ENCODE peak calls at places on chromosomes 1 and 21, in seven cellular contexts. F is GM12892, J is tibial nerve, T is stomach, L is Peyer's patch, X is esophagus muscularis mucosa, E is testis. C is an unnamed sample.

GRCh38 chr1:211580303-211580687 is 1.3 kb upstream of the SLC30A1 start:
- DNase-seq in F (no peak), T (no peak), X (no peak), E (no peak), J (no peak), L (no peak), C (peak; percentile 23)

GRCh38 chr1:21659924-21660326 is 9.2 kb downstream of the RAP1GAP start:
- DNase-seq in F (no peak), X (no peak), T (no peak), J (no peak), L (no peak), E (no peak), C (no peak)

GRCh38 chr1:216766633-216767325 is 43.5 kb upstream of the ESRRG start:
- DNase-seq in X (no peak), T (no peak), E (no peak), L (no peak), J (no peak), F (no peak), C (peak; percentile 23)

GRCh38 chr1:34162852-34163766 is 1.9 kb downstream of the CSMD2 start:
- DNase-seq in J (peak; percentile 42), F (peak; percentile 55), E (peak; percentile 82), X (no peak), L (peak; percentile 17), T (peak; percentile 42), C (peak; percentile 32)

GRCh38 chr1:99527078-99527477 is 118.8 kb upstream of the PALMD start:
- DNase-seq in T (no peak), E (no peak), L (no peak), J (no peak), F (no peak), X (no peak), C (no peak)

GRCh38 chr1:230322967-230323547 is 103.1 kb downstream of the PGBD5 start:
- DNase-seq in T (no peak), E (no peak), F (no peak), J (no peak), X (no peak), L (no peak), C (no peak)

GRCh38 chr1:173276922-173277800 is 70.0 kb upstream of the TNFSF4 start:
- DNase-seq in X (no peak), E (no peak), T (no peak), L (no peak), J (no peak), F (no peak), C (no peak)

GRCh38 chr1:6538958-6539357 is 15.4 kb downstream of the NOL9 start:
- DNase-seq in J (no peak), T (no peak), F (no peak), L (no peak), E (no peak), X (no peak), C (no peak)

GRCh38 chr1:184905601-184906322 is 68.5 kb downstream of the NIBAN1 start:
- DNase-seq in L (no peak), X (no peak), J (no peak), T (peak; percentile 47), E (no peak), F (no peak), C (no peak)

GRCh38 chr21:44948426-44949120 is 8.7 kb downstream of the SLX9 start:
- DNase-seq in E (no peak), X (no peak), T (no peak), L (no peak), F (no peak), J (no peak), C (no peak)

GRCh38 chr1:145696630-145696960 is 10.6 kb downstream of the PDZK1 start:
- DNase-seq in E (no peak), J (no peak), F (no peak), L (no peak), X (no peak), T (no peak), C (no peak)

GRCh38 chr1:205370780-205371179 is 14.1 kb upstream of the KLHDC8A start:
- DNase-seq in L (no peak), X (no peak), T (peak; percentile 74), J (no peak), F (no peak), E (no peak), C (no peak)

GRCh38 chr1:112938188-112938587 is 17.8 kb downstream of the SLC16A1 start:
- DNase-seq in L (no peak), F (no peak), E (no peak), T (no peak), J (no peak), X (no peak), C (no peak)

DNA sequence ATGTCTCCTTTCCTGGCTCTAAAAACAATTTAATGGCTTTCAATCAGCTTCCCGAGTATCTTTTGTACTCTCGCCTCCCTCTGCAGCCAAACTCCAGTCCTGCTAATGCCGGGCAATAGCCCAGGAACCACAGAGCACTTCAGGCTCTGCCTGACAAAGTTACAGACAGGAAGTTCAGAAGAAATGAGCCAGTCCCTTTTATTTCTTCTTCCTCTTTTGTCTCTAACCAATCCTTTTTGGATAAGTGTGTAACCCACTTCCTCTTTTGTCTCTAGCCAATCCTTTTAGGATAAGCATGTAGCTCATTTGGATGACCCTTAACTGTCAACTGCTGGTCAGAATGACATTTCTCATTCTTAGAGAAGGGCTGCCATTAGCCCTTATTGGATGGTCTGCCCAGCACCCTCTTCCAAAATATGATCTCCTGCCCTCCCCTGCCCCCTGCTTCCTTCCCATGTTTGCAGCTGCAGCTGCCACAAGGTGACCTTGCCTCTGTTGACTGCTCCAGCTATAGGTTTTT is 6.4 kb upstream of the DOP1B start:
- DNase-seq in E (peak; percentile 53), L (peak; percentile 49), F (no peak), X (no peak), J (peak; percentile 41), T (no peak), C (no peak)
- TF ChIP-seq POLR2A in E (no peak), L (no peak), F (peak; percentile 62), X (no peak), J (no peak), T (no peak), C (no peak)

GRCh38 chr1:25543106-25543424 is 341 bp upstream of the LDLRAP1 start:
- DNase-seq in T (no peak), E (no peak), J (no peak), X (no peak), F (no peak), L (no peak), C (no peak)

GRCh38 chr1:25541889-25542658 is 1.3 kb upstream of the LDLRAP1 start:
- DNase-seq in E (no peak), X (no peak), T (no peak), J (no peak), F (no peak), L (no peak), C (no peak)

GRCh38 chr1:25544819-25545218 is 1.4 kb downstream of the LDLRAP1 start:
- DNase-seq in X (no peak), F (no peak), L (no peak), J (no peak), E (no peak), T (peak; percentile 44), C (no peak)

GRCh38 chr1:25544243-25544764 is 898 bp downstream of the LDLRAP1 start:
- DNase-seq in F (no peak), E (no peak), L (no peak), J (no peak), X (no peak), T (peak; percentile 40), C (no peak)

GRCh38 chr1:25543425-25544242 is at the start of gene LDLRAP1:
- DNase-seq in T (peak; percentile 77), F (peak; percentile 84), L (peak; percentile 61), X (no peak), J (peak; percentile 53), E (peak; percentile 71), C (no peak)
- TF ChIP-seq POLR2A in T (no peak), F (no peak), L (peak; percentile 85), X (peak; percentile 80), J (peak; percentile 93), E (no peak), C (peak; percentile 34)

DNA sequence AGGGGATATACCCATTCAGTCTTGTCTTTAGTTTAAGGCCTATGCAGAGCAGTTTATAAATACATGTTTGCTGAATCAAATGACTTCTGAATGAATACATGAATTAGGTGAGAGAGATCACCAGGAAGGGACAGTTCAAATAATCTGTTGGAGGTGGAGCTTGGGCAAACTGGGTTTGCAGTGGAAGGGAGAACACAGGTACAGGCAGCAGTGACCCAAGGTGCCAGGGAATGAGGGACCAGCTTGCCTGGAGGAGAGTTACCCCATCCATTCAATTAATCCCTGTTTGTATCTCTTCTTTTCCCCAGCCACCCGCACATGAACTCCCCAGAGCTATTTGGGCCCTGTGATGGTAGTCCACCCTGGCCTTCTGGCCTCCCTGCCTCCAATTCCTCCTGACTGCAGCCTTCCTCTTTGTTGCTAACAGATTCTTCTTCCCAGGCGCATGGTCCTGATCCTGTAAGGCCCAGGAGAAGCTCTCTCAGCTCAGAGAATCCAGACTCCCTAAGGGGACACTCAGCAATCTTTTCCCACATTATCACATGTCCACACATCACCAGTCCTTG is 1.8 kb downstream of the CD58 start:
- DNase-seq in L (no peak), T (no peak), J (no peak), E (no peak), X (no peak), F (no peak), C (peak; percentile 20)
- TF ChIP-seq POLR2A in L (no peak), T (no peak), J (no peak), E (no peak), X (no peak), F (peak; percentile 68), C (no peak)

GRCh38 chr1:183472488-183473285 is at the start of gene SMG7:
- DNase-seq in L (peak; percentile 72), E (peak; percentile 49), J (peak; percentile 13), T (peak; percentile 40), F (peak; percentile 29), X (no peak), C (peak; percentile 80)

GRCh38 chr1:183467687-183468086 is 4.6 kb upstream of the SMG7 start:
- DNase-seq in X (no peak), T (no peak), J (no peak), F (no peak), E (no peak), L (no peak), C (no peak)

GRCh38 chr1:183470961-183471747 is 1.1 kb upstream of the SMG7 start:
- DNase-seq in E (peak; percentile 73), F (peak; percentile 32), X (peak; percentile 93), L (peak; percentile 65), J (peak; percentile 47), T (peak; percentile 71), C (peak; percentile 83)

GRCh38 chr1:183471748-183472487 is 381 bp upstream of the SMG7 start:
- DNase-seq in X (peak; percentile 99), T (peak; percentile 94), L (peak; percentile 98), E (peak; percentile 98), F (peak; percentile 77), J (peak; percentile 96), C (peak; percentile 96)

DNA sequence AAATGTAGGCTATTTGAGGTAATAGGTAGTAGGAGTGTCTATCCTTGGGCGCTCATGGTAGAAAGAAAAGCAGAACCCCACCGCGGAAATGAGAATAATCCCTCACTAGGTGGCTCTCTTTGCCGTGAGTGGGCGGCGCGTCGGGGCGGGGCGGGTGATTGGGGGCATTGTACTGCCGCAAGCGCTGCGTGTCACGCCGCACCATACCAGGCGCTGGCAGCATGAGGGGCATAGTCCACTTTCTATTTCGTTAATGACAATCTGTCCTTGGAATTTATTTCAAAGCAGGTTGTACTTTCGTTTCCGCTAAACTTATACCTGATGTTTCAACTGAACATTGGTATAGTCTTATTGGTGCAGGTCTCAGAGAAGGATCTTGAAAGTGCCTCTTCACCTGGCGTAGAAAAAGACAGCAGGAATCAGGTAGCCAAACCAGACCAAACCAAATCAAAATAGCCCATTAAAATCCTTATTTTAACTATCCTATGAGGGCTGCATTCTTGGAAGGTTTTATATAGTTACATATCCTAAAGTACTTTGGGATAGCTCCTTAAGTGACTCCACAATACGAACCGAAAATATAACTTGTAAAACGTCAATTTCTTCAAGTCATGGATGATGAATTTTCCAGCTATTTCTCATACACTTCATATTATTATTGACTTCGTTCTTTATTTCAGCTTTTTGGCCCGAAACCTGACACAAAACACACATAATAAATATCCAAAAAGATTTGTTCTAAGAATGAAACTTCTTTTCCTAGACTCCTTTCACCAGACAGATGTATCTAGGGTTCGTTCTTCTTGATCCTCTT is 1.9 kb upstream of the SMG7 start:
- DNase-seq in T (peak; percentile 86), F (peak; percentile 35), L (peak; percentile 92), E (peak; percentile 91), X (peak; percentile 95), J (peak; percentile 77), C (peak; percentile 88)
- TF ChIP-seq POLR2A in T (peak; percentile 45), F (no peak), L (peak; percentile 94), E (peak; percentile 3), X (no peak), J (peak; percentile 24), C (peak; percentile 48)

C was measured in erythroblast.